ENCODE peak calls at places on chromosomes 1 and 21, in five cellular contexts. V, W, M, Z and O are unnamed samples. For H3K9me3, the result is how much of the 10 kb centered on the place peaks cover.

GRCh38 chr1:217453816-217454215 is 177.1 kb downstream of the GPATCH2 start:
- DNase-seq in M (no peak), Z (no peak), W (no peak), V (no peak), O (no peak)

GRCh38 chr21:33642896-33643657 is 776 bp downstream of the ITSN1 start:
- DNase-seq in Z (no peak), V (peak), W (no peak), M (no peak), O (peak)

GRCh38 chr1:211822677-211823426 is 7.7 kb downstream of the LPGAT1 start:
- DNase-seq in V (no peak), Z (no peak), W (no peak), M (no peak), O (no peak)

GRCh38 chr1:165896277-165896676 is 68.9 kb downstream of the UCK2 start:
- DNase-seq in V (no peak), W (no peak), M (peak), Z (no peak), O (no peak)

GRCh38 chr1:15510611-15511405 is 13.2 kb downstream of the CASP9 start:
- DNase-seq in M (no peak), V (no peak), Z (no peak), W (no peak), O (no peak)

GRCh38 chr1:210081494-210081893 is 143.5 kb downstream of the SYT14 start:
- DNase-seq in Z (no peak), M (no peak), W (no peak), V (no peak), O (no peak)

GRCh38 chr21:14947613-14948160 is 117.1 kb downstream of the NRIP1 start:
- DNase-seq in M (no peak), V (no peak), Z (no peak), W (no peak), O (no peak)

GRCh38 chr1:48039088-48040049 is 42.2 kb upstream of the TRABD2B start:
- DNase-seq in Z (no peak), W (no peak), V (no peak), M (no peak), O (no peak)

GRCh38 chr1:7527733-7528045 is 243.4 kb upstream of the VAMP3 start:
- DNase-seq in W (no peak), Z (no peak), V (no peak), M (no peak), O (no peak)

GRCh38 chr21:16794944-16795343 is 717.9 kb upstream of the CXADR start:
- DNase-seq in W (no peak), V (peak), M (no peak), Z (no peak), O (no peak)

GRCh38 chr1:9652379-9653194 is 1.1 kb downstream of the PIK3CD start:
- DNase-seq in W (peak), Z (no peak), V (no peak), M (no peak), O (peak)

GRCh38 chr1:94081566-94082344 is 39.2 kb downstream of the ABCA4 start:
- DNase-seq in V (no peak), W (no peak), Z (no peak), M (no peak), O (no peak)

GRCh38 chr1:152640351-152640750 is 17.4 kb upstream of the LCE3A start:
- DNase-seq in V (no peak), Z (no peak), W (no peak), M (no peak), O (no peak)
- H3K9me3 ChIP-seq in V (under half), Z (under half), W (under half), M (under half), O (under half)

GRCh38 chr1:90989990-90990389 is 31.8 kb downstream of the ZNF644 start:
- DNase-seq in M (no peak), Z (no peak), V (no peak), W (no peak), O (no peak)

GRCh38 chr1:90987860-90988259 is 34.0 kb downstream of the ZNF644 start:
- DNase-seq in M (no peak), W (no peak), Z (no peak), V (no peak), O (no peak)

GRCh38 chr1:90990779-90991178 is 31.1 kb downstream of the ZNF644 start:
- DNase-seq in V (no peak), W (no peak), M (no peak), Z (no peak), O (no peak)

GRCh38 chr1:90989302-90989701 is 32.5 kb downstream of the ZNF644 start:
- DNase-seq in M (no peak), Z (no peak), W (no peak), V (no peak), O (no peak)

GRCh38 chr1:90986954-90987353 is 34.9 kb downstream of the ZNF644 start:
- DNase-seq in Z (no peak), M (no peak), W (no peak), V (no peak), O (no peak)
- H3K9me3 ChIP-seq in Z (under half), M (under half), W (under half), V (under half), O (under half)

GRCh38 chr21:45963225-45963555 is 18.4 kb upstream of the COL6A1 start:
- DNase-seq in M (no peak), V (no peak), Z (no peak), W (no peak), O (no peak)
- H3K9me3 ChIP-seq in M (under half), V (under half), Z (under half), W (under half), O (under half)

GRCh38 chr1:2789164-2789985 is 12.1 kb downstream of the TTC34 start:
- DNase-seq in V (no peak), M (no peak), W (no peak), Z (no peak), O (no peak)
- H3K9me3 ChIP-seq in V (under half), M (under half), W (under half), Z (under half), O (under half)

GRCh38 chr1:2953688-2954285 is 67.5 kb upstream of the ACTRT2 start:
- DNase-seq in V (no peak), M (no peak), W (no peak), Z (no peak), O (no peak)

GRCh38 chr1:2957329-2957728 is 63.9 kb upstream of the ACTRT2 start:
- DNase-seq in M (no peak), Z (no peak), V (no peak), W (no peak), O (no peak)

GRCh38 chr1:2952992-2953391 is 68.3 kb upstream of the ACTRT2 start:
- DNase-seq in Z (no peak), V (no peak), W (no peak), M (no peak), O (no peak)

GRCh38 chr1:2956571-2956970 is 64.7 kb upstream of the ACTRT2 start:
- DNase-seq in W (no peak), V (no peak), Z (no peak), M (no peak), O (no peak)

DNA sequence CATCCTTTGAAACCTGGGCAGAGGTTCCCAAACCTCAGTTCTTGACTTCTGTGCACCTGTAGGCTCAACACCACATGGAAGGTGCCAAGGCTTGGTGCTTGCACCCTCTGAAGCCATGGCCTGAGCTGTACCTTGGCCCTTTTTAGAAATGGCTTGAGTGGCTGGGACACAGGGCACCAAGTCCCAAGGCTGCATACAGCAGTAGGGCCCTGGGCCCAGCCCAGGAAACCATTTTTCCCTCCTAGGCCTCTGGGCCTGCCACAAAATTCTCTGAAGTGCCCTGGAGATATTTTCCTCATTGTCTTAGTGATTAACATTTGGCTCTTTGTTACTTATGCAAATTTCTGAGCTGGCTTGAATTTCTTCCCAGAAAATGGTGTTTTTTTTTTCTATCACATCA is 65.6 kb upstream of the ACTRT2 start:
- DNase-seq in Z (no peak), W (no peak), M (no peak), V (no peak), O (no peak)
- H3K9me3 ChIP-seq in Z (under half), W (under half), M (under half), V (under half), O (under half)

DNA sequence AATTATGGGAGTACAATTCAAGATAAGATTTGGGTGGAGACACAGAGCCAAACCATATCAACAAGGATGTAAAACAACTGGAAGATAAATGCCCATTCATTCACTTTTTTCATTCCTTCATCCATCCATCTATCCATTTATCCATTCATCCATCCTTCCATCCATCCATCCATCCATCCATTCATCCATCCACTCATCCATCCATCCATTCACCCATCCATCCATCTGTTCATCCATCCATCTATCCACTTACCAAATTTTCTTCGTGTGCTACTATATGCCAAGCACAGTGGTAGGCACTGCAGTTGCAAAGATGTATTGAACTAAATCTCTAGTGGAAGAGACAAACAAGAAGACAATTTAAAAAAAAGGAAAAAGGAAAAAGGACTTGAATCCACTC is 14.3 kb upstream of the SIPA1L2 start:
- DNase-seq in W (no peak), Z (no peak), M (no peak), V (no peak), O (no peak)
- H3K9me3 ChIP-seq in W (under half), Z (under half), M (under half), V (under half), O (under half)

GRCh38 chr1:171212607-171213347 is 27.7 kb downstream of the FMO2 start:
- DNase-seq in V (no peak), Z (no peak), W (no peak), M (no peak), O (no peak)
- H3K9me3 ChIP-seq in V (under half), Z (under half), W (under half), M (under half), O (under half)

GRCh38 chr1:32107742-32108661 is at the start of gene KPNA6:
- DNase-seq in Z (peak), W (peak), M (peak), V (peak), O (peak)

GRCh38 chr1:32106663-32107273 is 1.1 kb upstream of the KPNA6 start:
- DNase-seq in W (no peak), M (no peak), V (no peak), Z (no peak), O (no peak)

GRCh38 chr1:32101233-32101681 is 6.6 kb upstream of the KPNA6 start:
- DNase-seq in M (no peak), Z (no peak), V (no peak), W (no peak), O (no peak)

GRCh38 chr1:32104127-32104526 is 3.7 kb upstream of the KPNA6 start:
- DNase-seq in M (no peak), V (no peak), Z (no peak), W (no peak), O (no peak)

GRCh38 chr1:32105338-32105737 is 2.5 kb upstream of the KPNA6 start:
- DNase-seq in V (no peak), Z (no peak), W (no peak), M (no peak), O (no peak)
- H3K9me3 ChIP-seq in V (under half), Z (under half), W (under half), M (under half), O (under half)

DNA sequence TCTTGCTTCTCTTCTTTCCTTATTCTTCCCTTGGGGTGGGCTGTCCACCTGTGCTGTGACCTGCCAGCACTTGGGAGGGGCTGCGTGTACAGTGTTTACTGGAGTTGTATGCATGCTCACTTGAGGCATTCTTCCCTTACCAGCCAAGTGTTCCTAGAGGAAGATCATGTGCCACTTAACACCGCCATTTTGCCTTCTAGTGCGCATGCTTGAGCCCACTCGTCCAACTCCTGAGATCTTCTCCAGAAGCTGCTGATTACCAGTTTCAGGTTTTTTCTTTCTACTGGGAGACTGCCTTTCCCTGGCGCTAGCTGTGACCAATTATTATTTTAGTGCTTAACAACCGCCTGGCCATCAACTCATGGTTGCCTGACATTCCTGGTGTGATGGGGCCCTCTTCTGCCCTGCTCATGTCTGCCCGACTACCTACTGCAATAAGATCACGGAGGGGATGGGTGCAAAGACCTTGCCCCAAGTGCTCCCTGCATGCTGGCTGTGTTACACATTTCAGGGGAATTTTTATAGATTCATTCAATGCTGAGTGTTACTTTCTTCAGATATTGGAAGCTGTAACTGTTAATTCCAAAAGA is 74.2 kb upstream of the B3GALT5 start:
- DNase-seq in W (no peak), Z (no peak), V (no peak), M (no peak), O (no peak)
- H3K9me3 ChIP-seq in W (under half), Z (under half), V (under half), M (under half), O (under half)

GRCh38 chr1:173173388-173173787 is 33.7 kb downstream of the TNFSF4 start:
- DNase-seq in Z (no peak), W (no peak), M (no peak), V (no peak), O (no peak)

GRCh38 chr1:173171152-173171551 is 36.0 kb downstream of the TNFSF4 start:
- DNase-seq in W (no peak), M (no peak), Z (no peak), V (no peak), O (no peak)

DNA sequence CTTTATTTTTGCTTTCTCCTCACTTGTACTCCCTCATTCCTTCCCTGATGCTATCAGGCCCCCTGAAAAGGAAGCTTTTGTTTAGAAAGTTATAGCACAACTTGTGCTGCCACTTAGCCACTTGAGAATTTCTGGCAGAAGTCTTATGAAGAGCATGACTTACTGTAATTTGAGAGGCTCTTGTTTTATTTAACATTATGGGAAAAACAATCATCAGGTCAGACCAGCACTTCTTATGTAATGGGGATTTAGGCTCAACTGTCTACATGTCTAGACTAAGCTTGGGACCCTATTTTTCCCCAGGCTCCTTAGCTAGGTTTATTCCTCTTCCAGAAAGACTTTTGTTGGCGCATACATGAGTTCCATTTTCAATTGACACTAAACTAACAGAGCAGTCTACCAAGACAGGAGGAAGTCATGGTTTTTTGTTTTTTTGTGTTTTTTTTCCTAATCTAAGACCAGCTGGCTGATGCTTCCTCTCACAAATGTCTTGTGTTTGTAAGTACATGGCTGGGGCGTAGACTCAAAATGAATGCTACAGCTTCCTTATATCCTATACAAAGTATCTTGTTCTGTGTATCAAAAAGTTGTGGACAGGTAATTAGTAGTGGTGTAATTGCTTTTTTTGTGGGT is 31.5 kb downstream of the TNFSF4 start:
- DNase-seq in W (no peak), V (no peak), M (no peak), Z (no peak), O (no peak)
- H3K9me3 ChIP-seq in W (under half), V (under half), M (under half), Z (under half), O (under half)